ENCODE peak calls at places on chromosome 17, in five cellular contexts. M, E, A, Q and K are unnamed samples.

GRCh38 chr17:67488161-67488560 is 111.1 kb downstream of the PITPNC1 start:
- DNase-seq in E (no peak), Q (no peak), A (no peak), M (no peak), K (no peak)

GRCh38 chr17:65228734-65229390 is 91.7 kb downstream of the RGS9 start:
- DNase-seq in M (no peak), A (no peak), Q (no peak), E (no peak), K (peak)

GRCh38 chr17:46979023-46979870 is at the start of gene RPRML:
- DNase-seq in A (no peak), Q (peak), E (peak), M (no peak), K (peak)

GRCh38 chr17:50201226-50201854 is at the start of gene COL1A1:
- DNase-seq in A (no peak), M (no peak), E (peak), Q (peak), K (no peak)

GRCh38 chr17:21019976-21020575 is 22.7 kb downstream of the USP22 start:
- DNase-seq in Q (peak), A (no peak), E (no peak), M (no peak), K (peak)

GRCh38 chr17:22507823-22508222 is 815.5 kb downstream of the KCNJ18 start:
- DNase-seq in A (no peak), M (no peak), E (no peak), Q (no peak), K (peak)

GRCh38 chr17:45451131-45451530 is 18.5 kb upstream of the ARHGAP27 start:
- DNase-seq in A (no peak), Q (no peak), M (no peak), E (no peak), K (no peak)

GRCh38 chr17:76458580-76459490 is 5.9 kb upstream of the UBE2O start:
- DNase-seq in E (peak), A (no peak), M (no peak), Q (peak), K (peak)

GRCh38 chr17:72162569-72162968 is 41.7 kb downstream of the SOX9 start:
- DNase-seq in M (no peak), A (no peak), E (no peak), Q (no peak), K (no peak)

GRCh38 chr17:7029659-7030058 is 6.2 kb upstream of the SLC16A13 start:
- DNase-seq in Q (no peak), M (no peak), E (no peak), A (no peak), K (peak)

DNA sequence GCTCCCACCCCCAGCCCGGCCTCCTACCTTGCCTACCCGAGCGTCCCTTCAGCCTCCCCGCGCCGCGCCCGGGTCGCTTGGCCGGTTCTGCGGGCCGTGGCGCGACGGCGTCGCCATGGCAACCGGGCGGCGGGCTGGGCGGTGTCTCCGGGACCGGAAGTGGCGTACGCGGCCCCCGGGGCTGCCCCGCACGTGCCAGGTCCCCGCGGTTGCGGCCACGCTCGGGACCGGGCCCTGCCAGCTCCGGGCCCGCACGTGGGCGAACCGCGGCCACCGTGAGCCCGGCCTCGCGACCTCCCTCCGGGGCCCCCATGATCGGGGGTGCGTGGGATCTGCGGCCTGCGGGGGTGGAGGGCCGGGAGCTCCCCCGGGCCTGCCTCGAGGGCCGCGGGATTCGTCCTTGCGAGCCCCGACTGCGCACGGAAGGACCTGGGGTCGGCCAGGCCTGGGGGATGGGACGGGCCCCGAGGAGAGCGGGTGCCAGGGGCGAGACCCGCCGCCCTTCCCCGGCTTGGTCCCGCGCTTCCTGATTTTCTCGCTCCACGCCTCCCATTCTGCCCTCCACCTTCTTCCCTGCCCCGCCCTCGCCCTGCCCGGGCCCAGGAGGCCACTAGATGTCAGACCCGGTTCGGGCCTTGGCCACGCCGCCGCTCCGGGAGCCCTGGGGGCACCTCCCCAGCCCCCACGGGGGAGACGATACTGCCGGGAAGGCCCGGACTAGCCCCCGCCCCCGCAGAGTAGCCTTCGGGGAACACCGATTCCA is at the start of gene CYB561:
- DNase-seq in E (peak), A (no peak), M (no peak), Q (peak), K (peak)
- TF ChIP-seq CTCF in E (no peak), A (no peak), M (no peak), Q (no peak), K (no peak)

DNA sequence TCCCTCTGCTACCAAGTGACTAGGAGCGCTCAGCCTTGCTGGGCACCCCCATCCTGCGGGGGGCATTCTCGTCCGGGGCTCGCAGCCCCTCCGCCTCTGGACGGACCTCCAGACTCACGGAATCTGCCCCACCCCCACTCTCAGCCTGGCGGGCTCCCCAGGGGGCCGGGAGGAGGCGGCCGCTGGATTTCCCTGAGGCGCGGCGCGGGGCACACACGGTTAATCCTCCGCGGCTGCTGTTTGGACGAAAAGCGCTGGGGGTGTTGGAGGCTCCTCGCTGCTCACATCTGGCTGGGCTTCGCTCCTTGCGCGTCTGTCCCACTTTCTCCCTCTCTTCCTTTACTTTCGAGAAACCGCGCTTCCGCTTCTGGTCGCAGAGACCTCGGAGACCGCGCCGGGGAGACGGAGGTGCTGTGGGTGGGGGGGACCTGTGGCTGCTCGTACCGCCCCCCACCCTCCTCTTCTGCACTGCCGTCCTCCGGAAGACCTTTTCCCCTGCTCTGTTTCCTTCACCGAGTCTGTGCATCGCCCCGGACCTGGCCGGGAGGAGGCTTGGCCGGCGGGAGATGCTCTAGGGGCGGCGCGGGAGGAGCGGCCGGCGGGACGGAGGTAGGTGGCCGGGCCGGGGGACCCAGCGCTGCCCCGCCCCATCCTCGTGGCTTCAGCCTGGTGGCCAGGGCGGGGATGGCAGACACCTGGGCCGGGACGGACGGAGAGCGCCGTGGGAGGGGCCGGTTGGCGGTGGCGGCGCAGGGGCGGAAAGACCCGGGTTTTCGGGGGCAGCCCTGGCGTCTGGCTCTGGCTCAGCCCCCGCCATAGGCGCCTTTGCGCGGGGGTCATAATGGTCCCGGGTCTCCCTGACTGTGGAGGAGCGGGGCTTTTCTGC is at the start of gene C1QTNF1:
- DNase-seq in Q (peak), A (no peak), M (no peak), E (peak), K (peak)
- TF ChIP-seq CTCF in Q (peak), A (peak), M (peak), E (peak), K (peak)

DNA sequence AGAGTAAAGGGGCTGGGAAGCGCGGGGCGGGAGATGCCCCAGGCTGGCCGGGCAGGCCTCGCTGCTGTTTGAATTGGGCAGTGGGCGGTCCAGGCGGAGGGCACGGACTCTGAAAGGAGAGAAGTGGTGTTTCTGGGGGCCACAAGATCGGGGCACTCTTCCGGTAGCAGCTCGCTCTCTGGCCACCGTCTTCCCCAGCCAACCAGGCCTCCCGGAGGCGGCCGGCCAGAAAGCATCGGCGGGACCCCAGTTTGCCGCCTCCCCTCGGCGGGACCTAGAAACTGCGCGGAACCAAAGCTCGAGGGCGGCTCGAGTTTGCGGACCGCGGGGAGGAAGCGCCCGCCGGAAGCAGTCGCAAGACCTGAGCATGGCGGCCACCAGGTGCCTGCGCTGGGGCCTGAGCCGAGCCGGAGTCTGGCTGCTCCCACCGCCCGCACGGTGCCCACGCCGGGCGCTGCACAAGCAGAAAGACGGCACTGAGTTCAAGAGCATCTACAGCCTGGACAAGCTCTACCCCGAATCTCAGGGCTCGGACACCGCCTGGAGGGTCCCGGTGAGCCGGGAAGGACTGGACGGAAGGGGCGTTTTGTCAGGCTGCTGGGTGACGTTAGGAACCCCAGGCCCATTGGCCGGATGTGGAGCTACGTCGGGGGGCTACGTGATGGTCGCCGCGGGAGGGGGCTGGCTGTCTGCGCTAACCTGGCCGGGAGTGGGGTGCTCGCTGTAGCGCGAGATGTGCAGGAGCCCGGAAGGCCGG is at the start of gene MRPL58:
- DNase-seq in Q (peak), M (no peak), E (peak), A (peak), K (peak)
- TF ChIP-seq CTCF in Q (peak), M (peak), E (peak), A (peak), K (peak)

DNA sequence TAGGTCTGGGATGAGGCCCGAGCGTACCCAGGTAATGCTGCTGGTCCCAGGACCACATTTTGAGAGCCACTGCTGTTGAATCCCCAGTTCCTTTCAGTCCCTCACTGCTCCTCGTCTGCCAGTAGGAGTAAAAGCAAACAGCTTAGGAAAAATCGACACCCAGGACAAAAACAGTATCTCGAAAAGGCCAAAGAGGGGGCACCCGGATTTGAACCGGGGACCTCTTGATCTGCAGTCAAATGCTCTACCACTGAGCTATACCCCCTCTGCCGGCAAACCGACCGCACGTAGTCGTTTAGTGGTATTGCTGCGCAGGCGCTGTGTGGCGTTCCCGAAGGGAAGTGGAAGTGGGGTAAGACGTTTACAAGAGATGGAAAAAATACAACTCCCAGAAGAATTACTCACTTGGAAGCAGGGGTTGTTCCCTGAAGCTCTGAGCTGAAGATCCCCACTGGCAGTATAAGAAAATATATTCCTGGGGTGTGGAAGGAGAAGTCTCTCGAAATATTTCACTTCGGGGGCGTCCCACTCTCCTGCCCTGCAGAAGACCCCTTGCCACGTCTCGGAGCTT is 2.2 kb upstream of the PLXDC1 start:
- DNase-seq in Q (peak), A (peak), E (peak), M (no peak), K (peak)
- TF ChIP-seq CTCF in Q (no peak), A (no peak), E (no peak), M (no peak), K (no peak)

GRCh38 chr17:58965221-58965620 is 141.5 kb downstream of the TRIM37 start:
- DNase-seq in A (no peak), Q (no peak), E (no peak), M (no peak), K (no peak)

GRCh38 chr17:58956997-58957724 is 149.5 kb downstream of the TRIM37 start:
- DNase-seq in A (no peak), E (no peak), Q (no peak), M (peak), K (no peak)

DNA sequence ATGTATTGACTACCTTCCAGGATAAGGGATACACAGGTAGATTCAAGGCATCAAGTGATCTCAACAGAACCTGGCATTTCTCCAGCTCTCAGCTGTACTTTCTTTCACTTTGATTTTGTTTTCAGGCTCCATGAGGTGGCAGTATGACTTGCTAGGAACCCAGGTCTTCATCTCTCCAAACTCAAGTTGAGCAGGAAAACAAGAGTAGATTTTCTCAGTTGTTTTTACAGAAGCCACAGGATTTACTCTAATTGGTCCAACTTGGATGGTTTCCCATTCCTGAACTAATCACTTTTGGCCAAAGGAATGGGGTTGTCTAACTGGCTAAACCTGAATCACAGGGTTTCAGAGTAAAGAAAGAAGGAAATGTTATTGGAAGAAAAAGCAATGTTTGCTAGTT is 146.6 kb downstream of the TRIM37 start:
- DNase-seq in Q (no peak), M (peak), A (peak), E (no peak), K (no peak)
- TF ChIP-seq CTCF in Q (no peak), M (peak), A (peak), E (no peak), K (no peak)

GRCh38 chr17:61728297-61728836 is 135.0 kb downstream of the BRIP1 start:
- DNase-seq in M (no peak), Q (no peak), A (no peak), E (no peak), K (no peak)

GRCh38 chr17:61732169-61732568 is 131.2 kb downstream of the BRIP1 start:
- DNase-seq in Q (no peak), E (no peak), A (no peak), M (no peak), K (no peak)

GRCh38 chr17:61726977-61727376 is 136.0 kb upstream of the NACA2 start:
- DNase-seq in E (no peak), M (no peak), Q (no peak), A (no peak), K (no peak)

GRCh38 chr17:61731330-61731729 is 132.0 kb downstream of the BRIP1 start:
- DNase-seq in A (no peak), M (peak), E (no peak), Q (no peak), K (no peak)

GRCh38 chr17:61729690-61730268 is 133.5 kb downstream of the BRIP1 start:
- DNase-seq in E (no peak), A (no peak), M (no peak), Q (no peak), K (no peak)
- TF ChIP-seq CTCF in E (no peak), A (peak), M (no peak), Q (no peak), K (no peak)